ENCODE peak calls at places on chromosome 16, in four cellular contexts. S is left ventricle myocardium inferior; E is naive thymus-derived CD4-positive, alpha-beta T cell; Q is gastrocnemius medialis. L is an unnamed sample. For H3K4me1, the result is how much of the 10 kb centered on the place peaks cover.

GRCh38 chr16:9316615-9317014 is 225.2 kb downstream of the HAPSTR1 start:
- DNase-seq in S (no peak), E (no peak), Q (no peak), L (no peak)

GRCh38 chr16:2852731-2853507 is 5.1 kb downstream of the PRSS22 start:
- DNase-seq in S (no peak), E (no peak), Q (no peak), L (no peak)

GRCh38 chr16:4477966-4478365 is 1.8 kb downstream of the HMOX2 start:
- DNase-seq in S (no peak), E (peak), Q (no peak), L (no peak)

GRCh38 chr16:6356881-6357280 is 975.8 kb upstream of the RBFOX1 start:
- DNase-seq in S (no peak), E (no peak), Q (no peak), L (no peak)

GRCh38 chr16:86872833-86873232 is 294.5 kb downstream of the FOXL1 start:
- DNase-seq in S (no peak), E (no peak), Q (no peak), L (no peak)

GRCh38 chr16:88479795-88480760 is 27.0 kb downstream of the ZFPM1 start:
- DNase-seq in S (no peak), E (peak), Q (no peak), L (peak)

GRCh38 chr16:48947371-48947713 is 334.3 kb downstream of the CBLN1 start:
- DNase-seq in S (no peak), E (no peak), Q (no peak), L (no peak)

GRCh38 chr16:77946834-77947233 is 75.5 kb upstream of the CLEC3A start:
- DNase-seq in S (no peak), E (no peak), Q (no peak), L (no peak)

GRCh38 chr16:19344224-19344801 is 58.8 kb downstream of the CLEC19A start:
- DNase-seq in S (no peak), E (no peak), Q (no peak), L (no peak)

GRCh38 chr16:64453643-64454042 is 668.2 kb downstream of the CDH11 start:
- DNase-seq in S (no peak), E (no peak), Q (no peak), L (no peak)

GRCh38 chr16:87170310-87170709 is 146.9 kb downstream of the C16orf95 start:
- DNase-seq in S (no peak), E (no peak), Q (no peak), L (no peak)

GRCh38 chr16:30659507-30660423 is 1.5 kb downstream of the FBRS start:
- DNase-seq in S (no peak), E (peak), Q (no peak), L (peak)

GRCh38 chr16:28549301-28549899 is 4.3 kb upstream of the SGF29 start:
- DNase-seq in S (no peak), E (peak), Q (no peak), L (peak)

GRCh38 chr16:74743668-74744299 is 30.8 kb downstream of the FA2H start:
- DNase-seq in S (no peak), E (no peak), Q (no peak), L (no peak)

GRCh38 chr16:19286827-19287226 is 1.3 kb downstream of the CLEC19A start:
- DNase-seq in S (no peak), E (no peak), Q (no peak), L (no peak)

GRCh38 chr16:56933266-56933619 is 1.3 kb downstream of the HERPUD1 start:
- DNase-seq in S (no peak), E (no peak), Q (no peak), L (peak)

GRCh38 chr16:52407778-52408177 is 139.2 kb downstream of the TOX3 start:
- DNase-seq in S (no peak), E (no peak), Q (no peak), L (no peak)

GRCh38 chr16:2686912-2687507 is 4.7 kb downstream of the KCTD5 start:
- DNase-seq in S (no peak), E (no peak), Q (peak), L (no peak)

GRCh38 chr16:20867585-20867984 is 32.6 kb downstream of the DCUN1D3 start:
- DNase-seq in S (no peak), E (no peak), Q (no peak), L (no peak)

GRCh38 chr16:58196898-58197313 is 1.0 kb downstream of the CSNK2A2 start:
- DNase-seq in S (no peak), E (no peak), Q (no peak), L (no peak)

GRCh38 chr16:46743232-46743719 is 4.9 kb downstream of the MYLK3 start:
- DNase-seq in S (peak), E (no peak), Q (no peak), L (peak)

GRCh38 chr16:81560979-81561657 is 116.5 kb downstream of the CMIP start:
- DNase-seq in S (no peak), E (no peak), Q (no peak), L (no peak)

GRCh38 chr16:58338205-58338604 is 43.4 kb upstream of the PRSS54 start:
- DNase-seq in S (no peak), E (no peak), Q (no peak), L (no peak)

GRCh38 chr16:76204249-76204648 is 73.0 kb upstream of the CNTNAP4 start:
- DNase-seq in S (no peak), E (no peak), Q (no peak), L (no peak)

GRCh38 chr16:62190426-62190825 is 154.2 kb upstream of the CDH8 start:
- DNase-seq in S (no peak), E (no peak), Q (no peak), L (no peak)

GRCh38 chr16:86874141-86874540 is 295.8 kb downstream of the FOXL1 start:
- DNase-seq in S (no peak), E (no peak), Q (no peak), L (peak)

GRCh38 chr16:89155184-89155679 is 16.3 kb upstream of the CDH15 start:
- DNase-seq in S (peak), E (no peak), Q (peak), L (no peak)

GRCh38 chr16:8763899-8764298 is 33.5 kb downstream of the TMEM186 start:
- DNase-seq in S (no peak), E (no peak), Q (no peak), L (no peak)

GRCh38 chr16:48961546-48961945 is 320.1 kb downstream of the CBLN1 start:
- DNase-seq in S (no peak), E (no peak), Q (no peak), L (no peak)

GRCh38 chr16:26569793-26570192 is 496.9 kb upstream of the C16orf82 start:
- DNase-seq in S (no peak), E (no peak), Q (no peak), L (no peak)

GRCh38 chr16:85394511-85395206 is 218.5 kb upstream of the GSE1 start:
- DNase-seq in S (peak), E (no peak), Q (no peak), L (no peak)
- H3K4me1 ChIP-seq in S (under half), E (under half), Q (under half), L (under half)

GRCh38 chr16:379961-380836 is 1.6 kb downstream of the PGAP6 start:
- DNase-seq in S (no peak), E (peak), Q (no peak), L (no peak)

GRCh38 chr16:377419-377951 is 4.3 kb downstream of the PGAP6 start:
- DNase-seq in S (no peak), E (no peak), Q (no peak), L (no peak)

GRCh38 chr16:380837-381787 is 666 bp downstream of the PGAP6 start:
- DNase-seq in S (no peak), E (no peak), Q (no peak), L (no peak)

GRCh38 chr16:378821-379182 is 3.0 kb downstream of the PGAP6 start:
- DNase-seq in S (no peak), E (no peak), Q (no peak), L (no peak)

GRCh38 chr16:379183-379960 is 2.4 kb downstream of the PGAP6 start:
- DNase-seq in S (no peak), E (no peak), Q (no peak), L (no peak)
- H3K4me3 ChIP-seq in S (no peak), E (peak), Q (no peak), L (no peak)

GRCh38 chr16:11534262-11534661 is 52.5 kb downstream of the LITAF start:
- DNase-seq in S (no peak), E (no peak), Q (no peak), L (no peak)
- H3K4me1 ChIP-seq in S (under half), E (under half), Q (under half), L (under half)

DNA sequence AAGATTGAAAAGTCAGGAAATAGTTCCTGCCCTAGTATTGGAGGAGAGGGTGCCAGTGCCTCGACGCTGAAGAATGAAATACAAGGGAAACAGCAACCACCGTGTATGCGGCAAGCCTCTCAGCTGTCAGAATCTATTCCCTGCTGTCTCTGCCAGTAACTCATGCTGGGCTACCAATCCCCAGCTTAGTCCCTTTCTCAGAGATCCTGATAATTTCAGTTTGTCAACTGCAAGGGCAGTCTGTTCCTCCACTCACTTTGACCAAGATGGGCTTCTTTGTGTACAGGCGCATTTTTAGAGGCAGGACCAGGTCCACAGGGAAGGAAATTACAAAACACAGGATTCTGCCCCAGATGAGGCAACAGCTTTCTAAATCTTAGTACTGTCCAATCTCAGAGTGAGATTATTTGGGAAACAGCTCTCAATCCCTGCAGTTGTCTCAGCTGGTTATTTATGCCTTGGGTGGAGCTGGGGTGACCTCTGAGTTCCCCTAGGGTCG is 1.3 kb downstream of the NQO1 start:
- DNase-seq in S (no peak), E (no peak), Q (no peak), L (no peak)
- H3K4me3 ChIP-seq in S (peak), E (no peak), Q (peak), L (no peak)

GRCh38 chr16:50724237-50724747 is 17.6 kb upstream of the CYLD start:
- DNase-seq in S (no peak), E (no peak), Q (no peak), L (peak)
- H3K4me1 ChIP-seq in S (under half), E (under half), Q (under half), L (under half)

GRCh38 chr16:12059216-12059769 is 82.8 kb downstream of the SNX29 start:
- DNase-seq in S (peak), E (no peak), Q (no peak), L (no peak)

GRCh38 chr16:12054868-12055267 is 78.3 kb downstream of the SNX29 start:
- DNase-seq in S (no peak), E (no peak), Q (no peak), L (no peak)

GRCh38 chr16:12054396-12054795 is 77.9 kb downstream of the SNX29 start:
- DNase-seq in S (no peak), E (no peak), Q (no peak), L (no peak)

GRCh38 chr16:12060751-12061150 is 84.2 kb downstream of the SNX29 start:
- DNase-seq in S (no peak), E (no peak), Q (no peak), L (no peak)

DNA sequence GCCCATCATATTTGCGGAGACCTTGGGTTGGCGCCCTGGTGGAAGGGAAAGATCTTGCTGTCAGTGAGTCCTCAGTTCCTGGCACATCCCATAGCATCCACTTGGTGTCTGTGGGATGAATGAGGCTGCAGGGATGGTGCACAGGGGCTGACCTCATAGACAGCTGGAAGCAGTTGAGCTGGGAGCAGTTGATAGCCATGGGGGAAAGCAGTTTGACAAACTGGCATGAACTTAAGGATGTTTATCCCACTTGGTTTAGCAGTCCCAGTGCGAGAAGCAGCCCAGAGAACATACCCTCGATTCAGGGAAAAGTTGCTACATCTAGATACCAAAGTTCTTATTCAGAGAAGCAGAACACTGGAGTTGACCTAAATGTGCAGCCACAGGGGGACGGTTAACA is 80.7 kb downstream of the SNX29 start:
- DNase-seq in S (no peak), E (no peak), Q (no peak), L (no peak)
- H3K4me3 ChIP-seq in S (no peak), E (no peak), Q (no peak), L (no peak)

GRCh38 chr16:68082596-68083238 is 2.5 kb upstream of the NFATC3 start:
- DNase-seq in S (no peak), E (no peak), Q (no peak), L (no peak)
- H3K4me1 ChIP-seq in S (half or more), E (half or more), Q (half or more), L (half or more)

GRCh38 chr16:83802135-83802534 is 5.6 kb upstream of the HSBP1 start:
- DNase-seq in S (no peak), E (no peak), Q (no peak), L (no peak)

GRCh38 chr16:83804366-83804765 is 3.4 kb upstream of the HSBP1 start:
- DNase-seq in S (no peak), E (no peak), Q (no peak), L (no peak)

GRCh38 chr16:83803811-83804210 is 4.0 kb upstream of the HSBP1 start:
- DNase-seq in S (no peak), E (no peak), Q (no peak), L (no peak)

GRCh38 chr16:83799336-83799735 is 8.4 kb upstream of the HSBP1 start:
- DNase-seq in S (no peak), E (no peak), Q (no peak), L (no peak)

DNA sequence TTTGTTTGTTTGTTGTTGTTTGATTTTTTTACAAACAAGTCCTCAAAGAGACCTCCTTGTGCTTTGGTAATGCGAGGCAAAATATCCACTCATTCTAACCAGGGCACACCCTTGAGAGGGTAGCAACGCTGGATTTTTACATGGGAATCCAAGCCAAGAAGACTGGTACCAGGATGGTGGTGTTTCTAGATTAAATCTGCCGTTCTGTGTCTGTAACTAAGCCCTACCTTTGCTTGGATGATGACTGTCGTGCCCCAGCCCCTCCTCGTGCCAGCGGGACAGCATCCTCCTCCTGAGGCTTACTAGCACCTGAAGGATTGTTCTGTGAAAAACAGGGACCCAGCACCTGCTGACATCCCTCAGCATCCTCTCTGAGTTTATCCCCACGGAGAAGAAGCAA is 5.2 kb upstream of the HSBP1 start:
- DNase-seq in S (no peak), E (no peak), Q (no peak), L (no peak)
- H3K4me3 ChIP-seq in S (peak), E (no peak), Q (peak), L (no peak)

DNA sequence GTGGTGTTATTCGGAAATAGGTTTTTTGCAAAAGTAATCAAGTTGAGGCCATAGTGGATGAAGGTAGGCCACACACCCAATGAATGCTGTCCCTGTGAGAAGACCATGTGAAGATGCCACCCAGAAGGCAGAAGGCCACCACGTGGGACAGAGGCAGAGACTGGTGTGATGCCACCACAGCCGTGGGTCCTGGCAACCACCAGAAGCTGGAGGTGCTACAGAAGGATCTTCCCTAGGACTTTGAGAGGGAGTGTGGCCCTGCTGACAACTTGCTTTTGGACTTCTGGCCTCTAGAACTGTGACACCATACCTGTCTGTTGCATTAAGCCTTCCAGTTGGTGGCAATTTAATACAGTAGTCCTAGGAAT is 49.3 kb downstream of the RMI2 start:
- DNase-seq in S (no peak), E (no peak), Q (no peak), L (no peak)
- H3K4me1 ChIP-seq in S (under half), E (under half), Q (under half), L (under half)